ENCODE peak calls at places on chromosome 15, in seven cellular contexts. One of them, this sample, is unnamed.

GRCh38 chr15:86106306-86106705 is 26.6 kb downstream of the AGBL1 start:
- DNase-seq in AG04450: no peak
- DNase-seq in small intestine: no peak
- DNase-seq in pancreas: no peak
- DNase-seq in effector memory CD4-positive, alpha-beta T cell: no peak
- DNase-seq in cardiac muscle cell: no peak
- DNase-seq in OCI-LY7: no peak
- DNase-seq in this sample: no peak

GRCh38 chr15:65077981-65078352 is 1.4 kb downstream of the KBTBD13 start:
- DNase-seq in AG04450: no peak
- DNase-seq in small intestine: peak
- DNase-seq in pancreas: peak
- DNase-seq in effector memory CD4-positive, alpha-beta T cell: no peak
- DNase-seq in cardiac muscle cell: peak
- DNase-seq in OCI-LY7: no peak
- DNase-seq in this sample: no peak

GRCh38 chr15:99720533-99720932 is 12.7 kb downstream of the LYSMD4 start:
- DNase-seq in AG04450: no peak
- DNase-seq in small intestine: no peak
- DNase-seq in pancreas: no peak
- DNase-seq in effector memory CD4-positive, alpha-beta T cell: no peak
- DNase-seq in cardiac muscle cell: no peak
- DNase-seq in OCI-LY7: no peak
- DNase-seq in this sample: no peak

GRCh38 chr15:65056868-65057548 is 10.8 kb downstream of the RASL12 start:
- DNase-seq in AG04450: no peak
- DNase-seq in small intestine: peak
- DNase-seq in pancreas: no peak
- DNase-seq in effector memory CD4-positive, alpha-beta T cell: no peak
- DNase-seq in cardiac muscle cell: no peak
- DNase-seq in OCI-LY7: no peak
- DNase-seq in this sample: no peak

GRCh38 chr15:54150255-54150654 is 172.0 kb downstream of the UNC13C start:
- DNase-seq in AG04450: no peak
- DNase-seq in small intestine: no peak
- DNase-seq in pancreas: no peak
- DNase-seq in effector memory CD4-positive, alpha-beta T cell: no peak
- DNase-seq in cardiac muscle cell: no peak
- DNase-seq in OCI-LY7: no peak
- DNase-seq in this sample: no peak

GRCh38 chr15:62749036-62749435 is 293.5 kb upstream of the TPM1 start:
- DNase-seq in AG04450: no peak
- DNase-seq in small intestine: no peak
- DNase-seq in pancreas: no peak
- DNase-seq in effector memory CD4-positive, alpha-beta T cell: no peak
- DNase-seq in cardiac muscle cell: no peak
- DNase-seq in OCI-LY7: no peak
- DNase-seq in this sample: peak

GRCh38 chr15:38253448-38253847 is 812 bp downstream of the SPRED1 start:
- DNase-seq in AG04450: no peak
- DNase-seq in small intestine: peak
- DNase-seq in pancreas: no peak
- DNase-seq in effector memory CD4-positive, alpha-beta T cell: no peak
- DNase-seq in cardiac muscle cell: peak
- DNase-seq in OCI-LY7: peak
- DNase-seq in this sample: no peak

GRCh38 chr15:40590635-40591105 is 3.4 kb upstream of the KNL1 start:
- DNase-seq in AG04450: no peak
- DNase-seq in small intestine: peak
- DNase-seq in pancreas: no peak
- DNase-seq in effector memory CD4-positive, alpha-beta T cell: no peak
- DNase-seq in cardiac muscle cell: peak
- DNase-seq in OCI-LY7: no peak
- DNase-seq in this sample: no peak

GRCh38 chr15:69548771-69549170 is 96.2 kb downstream of the RPLP1 start:
- DNase-seq in AG04450: no peak
- DNase-seq in small intestine: no peak
- DNase-seq in pancreas: no peak
- DNase-seq in effector memory CD4-positive, alpha-beta T cell: no peak
- DNase-seq in cardiac muscle cell: no peak
- DNase-seq in OCI-LY7: no peak
- DNase-seq in this sample: no peak

GRCh38 chr15:45641374-45641778 is 6.5 kb downstream of the SQOR start:
- DNase-seq in AG04450: peak
- DNase-seq in small intestine: peak
- DNase-seq in pancreas: peak
- DNase-seq in effector memory CD4-positive, alpha-beta T cell: no peak
- DNase-seq in cardiac muscle cell: peak
- DNase-seq in OCI-LY7: no peak
- DNase-seq in this sample: no peak

GRCh38 chr15:80173022-80173759 is 20.4 kb downstream of the FAH start:
- DNase-seq in AG04450: no peak
- DNase-seq in small intestine: peak
- DNase-seq in pancreas: peak
- DNase-seq in effector memory CD4-positive, alpha-beta T cell: peak
- DNase-seq in cardiac muscle cell: peak
- DNase-seq in OCI-LY7: peak
- DNase-seq in this sample: peak

GRCh38 chr15:72796210-72796514 is 12.6 kb upstream of the ADPGK start:
- DNase-seq in AG04450: no peak
- DNase-seq in small intestine: no peak
- DNase-seq in pancreas: no peak
- DNase-seq in effector memory CD4-positive, alpha-beta T cell: no peak
- DNase-seq in cardiac muscle cell: no peak
- DNase-seq in OCI-LY7: no peak
- DNase-seq in this sample: no peak

GRCh38 chr15:41727143-41727542 is 47.1 kb upstream of the MAPKBP1 start:
- DNase-seq in AG04450: no peak
- DNase-seq in small intestine: no peak
- DNase-seq in pancreas: no peak
- DNase-seq in effector memory CD4-positive, alpha-beta T cell: no peak
- DNase-seq in cardiac muscle cell: peak
- DNase-seq in OCI-LY7: no peak
- DNase-seq in this sample: no peak

GRCh38 chr15:71052356-71052755 is 62.9 kb upstream of the THSD4 start:
- DNase-seq in AG04450: no peak
- DNase-seq in small intestine: no peak
- DNase-seq in pancreas: no peak
- DNase-seq in effector memory CD4-positive, alpha-beta T cell: no peak
- DNase-seq in cardiac muscle cell: peak
- DNase-seq in OCI-LY7: no peak
- DNase-seq in this sample: no peak
- H3K27ac ChIP-seq in AG04450: peak
- H3K27ac ChIP-seq in small intestine: no peak
- H3K27ac ChIP-seq in pancreas: no peak
- H3K27ac ChIP-seq in effector memory CD4-positive, alpha-beta T cell: no peak
- H3K27ac ChIP-seq in cardiac muscle cell: no peak
- H3K27ac ChIP-seq in OCI-LY7: no peak
- H3K27ac ChIP-seq in this sample: no peak

GRCh38 chr15:67745059-67745993 is 80.0 kb upstream of the SKOR1 start:
- DNase-seq in AG04450: no peak
- DNase-seq in small intestine: no peak
- DNase-seq in pancreas: no peak
- DNase-seq in effector memory CD4-positive, alpha-beta T cell: no peak
- DNase-seq in cardiac muscle cell: peak
- DNase-seq in OCI-LY7: no peak
- DNase-seq in this sample: no peak
- H3K27ac ChIP-seq in AG04450: no peak
- H3K27ac ChIP-seq in small intestine: no peak
- H3K27ac ChIP-seq in pancreas: no peak
- H3K27ac ChIP-seq in effector memory CD4-positive, alpha-beta T cell: no peak
- H3K27ac ChIP-seq in cardiac muscle cell: no peak
- H3K27ac ChIP-seq in OCI-LY7: no peak
- H3K27ac ChIP-seq in this sample: no peak

GRCh38 chr15:57549935-57550334 is 41.8 kb upstream of the MYZAP start:
- DNase-seq in AG04450: no peak
- DNase-seq in small intestine: no peak
- DNase-seq in pancreas: no peak
- DNase-seq in effector memory CD4-positive, alpha-beta T cell: no peak
- DNase-seq in cardiac muscle cell: no peak
- DNase-seq in OCI-LY7: no peak
- DNase-seq in this sample: no peak
- H3K27ac ChIP-seq in AG04450: no peak
- H3K27ac ChIP-seq in small intestine: no peak
- H3K27ac ChIP-seq in pancreas: peak
- H3K27ac ChIP-seq in effector memory CD4-positive, alpha-beta T cell: no peak
- H3K27ac ChIP-seq in cardiac muscle cell: peak
- H3K27ac ChIP-seq in OCI-LY7: no peak
- H3K27ac ChIP-seq in this sample: peak

DNA sequence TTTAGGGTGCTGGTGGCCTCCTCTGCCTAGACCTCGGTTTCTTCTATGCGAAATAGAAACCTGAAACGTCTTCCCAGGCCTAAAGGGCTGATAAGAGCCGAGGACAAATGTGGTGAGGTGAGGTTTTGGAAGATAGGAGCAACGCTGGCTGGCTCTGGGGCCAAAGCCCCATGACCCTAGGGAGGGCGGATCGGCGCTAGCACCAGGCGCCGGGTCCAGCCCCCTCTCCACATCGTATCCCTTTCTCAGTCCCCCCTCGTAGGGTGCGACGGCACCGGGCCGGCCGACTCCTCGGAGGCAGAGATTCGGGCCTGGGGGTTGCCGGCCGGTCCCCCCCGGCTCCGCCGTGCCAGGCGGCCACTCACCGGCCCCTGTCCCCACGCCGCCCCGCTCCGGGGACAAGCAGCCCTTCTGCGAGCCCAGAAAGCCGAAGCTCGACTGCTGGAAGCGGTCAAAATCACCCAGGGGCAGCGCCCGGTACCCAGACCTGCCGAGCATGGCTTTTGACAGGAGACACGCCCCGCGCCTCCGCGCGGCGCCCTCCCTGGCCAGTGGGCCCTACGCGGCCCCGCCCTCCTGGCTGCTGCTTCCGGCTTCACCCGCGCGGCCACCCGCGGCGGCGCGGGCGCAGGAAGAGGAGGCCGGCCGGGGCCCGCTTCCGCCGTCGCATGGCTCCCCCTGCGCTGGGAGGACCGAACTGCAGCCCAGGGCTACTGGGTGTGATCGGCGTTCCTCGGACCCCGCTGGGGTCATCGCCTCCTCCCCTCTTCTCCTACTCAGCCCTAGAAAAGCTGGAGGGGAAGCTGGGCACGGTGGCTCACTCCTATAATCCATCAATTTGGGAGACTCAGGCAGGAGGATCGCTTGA is at the start of gene STOML1:
- DNase-seq in AG04450: peak
- DNase-seq in small intestine: peak
- DNase-seq in pancreas: peak
- DNase-seq in effector memory CD4-positive, alpha-beta T cell: peak
- DNase-seq in cardiac muscle cell: peak
- DNase-seq in OCI-LY7: peak
- DNase-seq in this sample: peak
- H3K27ac ChIP-seq in AG04450: no peak
- H3K27ac ChIP-seq in small intestine: peak
- H3K27ac ChIP-seq in pancreas: peak
- H3K27ac ChIP-seq in effector memory CD4-positive, alpha-beta T cell: peak
- H3K27ac ChIP-seq in cardiac muscle cell: no peak
- H3K27ac ChIP-seq in OCI-LY7: no peak
- H3K27ac ChIP-seq in this sample: peak

This sample was measured in caudate nucleus.